ENCODE peak calls at places on chromosomes 11 and 22, in seven cellular contexts. V is lung, O is RWPE2, P is ovary, H is suprapubic skin, N is psoas muscle, T is thyroid gland. W is an unnamed sample. For H3K4me1, the result is how much of the 10 kb centered on the place peaks cover.

GRCh38 chr22:28952857-28953256 is 69.5 kb downstream of the ZNRF3 start:
- DNase-seq in T (no peak), P (no peak), H (no peak), V (peak), N (no peak), O (no peak), W (peak)

GRCh38 chr11:78338138-78338537 is 79.5 kb downstream of the GAB2 start:
- DNase-seq in O (no peak), P (no peak), H (no peak), V (no peak), T (no peak), N (no peak), W (no peak)

GRCh38 chr11:23723861-23724260 is 773.0 kb upstream of the LUZP2 start:
- DNase-seq in T (no peak), N (no peak), P (no peak), H (no peak), O (no peak), V (no peak), W (no peak)

GRCh38 chr11:23095650-23096049 is 235.4 kb upstream of the CCDC179 start:
- DNase-seq in V (no peak), P (no peak), O (no peak), H (no peak), T (no peak), N (no peak), W (no peak)

GRCh38 chr11:121802542-121802941 is 313.5 kb downstream of the BLID start:
- DNase-seq in O (no peak), V (no peak), T (no peak), H (no peak), P (peak), N (no peak), W (no peak)

GRCh38 chr11:17845431-17845881 is 110.9 kb downstream of the KCNC1 start:
- DNase-seq in H (no peak), V (no peak), N (no peak), O (no peak), T (no peak), P (no peak), W (no peak)

GRCh38 chr11:127255239-127255638 is 254.7 kb upstream of the KIRREL3 start:
- DNase-seq in O (no peak), N (no peak), H (no peak), V (no peak), P (no peak), T (no peak), W (no peak)

GRCh38 chr11:69449320-69450063 is 32.0 kb upstream of the LINC01488 start:
- DNase-seq in H (no peak), P (no peak), V (peak), N (peak), O (no peak), T (peak), W (no peak)

GRCh38 chr11:44977493-44977984 is 26.9 kb upstream of the TP53I11 start:
- DNase-seq in P (no peak), V (no peak), N (no peak), H (no peak), T (no peak), O (no peak), W (peak)

GRCh38 chr22:40518840-40519239 is 117.7 kb downstream of the MRTFA start:
- DNase-seq in O (no peak), T (no peak), V (no peak), N (no peak), H (no peak), P (no peak), W (no peak)

GRCh38 chr11:58992489-58992888 is 53.2 kb downstream of the GLYATL1 start:
- DNase-seq in T (no peak), P (no peak), V (no peak), H (no peak), O (no peak), N (no peak), W (no peak)

GRCh38 chr22:50399751-50400331 is 56.7 kb downstream of the PPP6R2 start:
- DNase-seq in P (no peak), V (peak), H (no peak), O (no peak), T (peak), N (peak), W (no peak)

GRCh38 chr11:27868226-27868625 is 168.0 kb upstream of the BDNF start:
- DNase-seq in P (no peak), N (no peak), O (no peak), H (no peak), T (no peak), V (no peak), W (no peak)

GRCh38 chr11:72426054-72426757 is 8.1 kb downstream of the CLPB start:
- DNase-seq in H (no peak), T (no peak), O (no peak), P (no peak), V (no peak), N (no peak), W (no peak)

GRCh38 chr11:2867722-2868548 is 17.6 kb downstream of the CDKN1C start:
- DNase-seq in T (no peak), V (no peak), H (no peak), O (no peak), P (no peak), N (no peak), W (no peak)

GRCh38 chr11:44578279-44578678 is 12.8 kb downstream of the CD82 start:
- DNase-seq in V (no peak), N (peak), P (no peak), H (no peak), T (no peak), O (no peak), W (no peak)

DNA sequence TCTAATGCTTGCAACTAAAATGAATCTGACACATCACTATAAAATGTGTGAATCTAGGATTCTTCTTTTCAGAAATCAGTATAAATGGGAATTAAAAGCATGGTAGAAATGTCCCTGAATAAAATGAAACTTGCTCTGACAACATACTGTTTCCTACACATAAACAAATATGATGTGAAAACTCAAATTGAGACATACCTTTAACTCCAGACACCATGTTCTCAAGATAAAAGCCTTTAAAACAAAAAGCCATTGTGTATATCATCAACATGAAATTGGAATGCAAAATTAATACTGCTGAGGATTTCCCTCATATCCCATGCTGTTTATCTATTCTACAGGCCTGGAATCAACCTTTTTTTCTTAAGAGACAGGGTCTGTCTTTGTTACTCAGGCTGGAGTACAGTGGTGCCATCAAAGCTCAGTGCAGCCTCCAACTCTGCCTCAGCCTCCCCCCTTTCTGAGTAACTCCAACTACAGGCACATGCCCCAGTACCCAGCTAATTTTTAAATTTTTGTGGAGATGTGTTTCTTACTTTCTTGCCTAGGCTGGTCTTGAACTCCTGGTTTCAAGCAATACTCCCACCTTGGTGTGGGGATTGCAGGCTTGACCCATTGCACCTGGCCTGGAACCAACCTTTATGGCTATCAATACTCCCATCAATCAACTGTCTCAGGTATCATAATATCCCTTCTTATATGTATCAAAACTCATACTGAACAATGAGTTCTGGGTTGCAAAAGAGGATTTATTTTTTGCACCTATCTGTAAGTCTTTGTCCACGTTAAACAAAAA is 6.7 kb downstream of the TAF1D start:
- DNase-seq in V (no peak), P (no peak), H (no peak), T (no peak), N (no peak), O (no peak), W (no peak)
- H3K27ac ChIP-seq in V (no peak), P (no peak), H (no peak), T (no peak), N (no peak), O (peak), W (no peak)

GRCh38 chr11:75184757-75185156 is 33.9 kb downstream of the SLCO2B1 start:
- DNase-seq in H (no peak), N (no peak), O (no peak), V (no peak), T (no peak), P (no peak), W (no peak)
- H3K4me1 ChIP-seq in H (under half), N (under half), O (under half), V (under half), T (under half), P (under half), W (under half)

GRCh38 chr22:19891350-19892248 is 36.9 kb upstream of the GNB1L start:
- DNase-seq in N (no peak), P (peak), V (no peak), O (no peak), H (no peak), T (no peak), W (no peak)
- H3K27ac ChIP-seq in N (no peak), P (no peak), V (peak), O (peak), H (no peak), T (no peak), W (peak)

GRCh38 chr22:31449521-31449920 is 40.1 kb downstream of the EIF4ENIF1 start:
- DNase-seq in O (no peak), P (no peak), V (no peak), H (no peak), N (no peak), T (no peak), W (no peak)
- H3K4me1 ChIP-seq in O (under half), P (under half), V (under half), H (under half), N (under half), T (under half), W (under half)

GRCh38 chr11:117095301-117096139 is 2.7 kb downstream of the SIK3 start:
- DNase-seq in T (no peak), O (no peak), P (no peak), N (no peak), H (no peak), V (no peak), W (no peak)
- H3K27ac ChIP-seq in T (peak), O (peak), P (no peak), N (peak), H (peak), V (peak), W (peak)

GRCh38 chr11:96203567-96204365 is 139.2 kb downstream of the MAML2 start:
- DNase-seq in N (no peak), O (no peak), T (no peak), V (no peak), H (no peak), P (no peak), W (no peak)

GRCh38 chr11:96207459-96208449 is 135.2 kb downstream of the MAML2 start:
- DNase-seq in T (no peak), P (no peak), N (no peak), H (no peak), V (no peak), O (peak), W (peak)

GRCh38 chr11:96204366-96204659 is 138.7 kb downstream of the MAML2 start:
- DNase-seq in V (no peak), P (no peak), H (no peak), N (no peak), T (no peak), O (no peak), W (no peak)

GRCh38 chr11:96205460-96205809 is 137.6 kb downstream of the MAML2 start:
- DNase-seq in O (no peak), N (no peak), V (no peak), P (no peak), T (no peak), H (no peak), W (no peak)

GRCh38 chr11:96204721-96205459 is 138.1 kb downstream of the MAML2 start:
- DNase-seq in N (no peak), P (no peak), O (no peak), H (no peak), T (no peak), V (no peak), W (no peak)
- H3K4me1 ChIP-seq in N (under half), P (under half), O (under half), H (half or more), T (under half), V (under half), W (under half)